ENCODE peak calls at places on chromosomes 12 and 14, in seven cellular contexts. X, C, W, Y, M, O and N are unnamed samples.

GRCh38 chr12:19239046-19239445 is 109.5 kb downstream of the PLEKHA5 start:
- DNase-seq in O (no peak), M (no peak), C (no peak), X (no peak), W (no peak), Y (no peak), N (no peak)

GRCh38 chr14:102029956-102030355 is 56.9 kb downstream of the HSP90AA1 start:
- DNase-seq in C (no peak), W (no peak), M (no peak), O (no peak), Y (no peak), X (no peak), N (no peak)

GRCh38 chr14:100634026-100634425 is 46.8 kb upstream of the BEGAIN start:
- DNase-seq in O (peak; percentile 15), Y (no peak), M (no peak), X (no peak), W (no peak), C (no peak), N (no peak)

GRCh38 chr14:97021001-97021400 is 223.8 kb downstream of the VRK1 start:
- DNase-seq in X (no peak), C (no peak), O (no peak), W (no peak), Y (no peak), M (peak; percentile 4), N (no peak)

GRCh38 chr12:16399110-16399509 is 51.7 kb downstream of the MGST1 start:
- DNase-seq in M (no peak), Y (no peak), O (no peak), C (no peak), W (no peak), X (no peak), N (no peak)

GRCh38 chr12:59055204-59055839 is 135.0 kb upstream of the LRIG3 start:
- DNase-seq in W (peak; percentile 55), C (no peak), M (peak; percentile 12), Y (no peak), X (no peak), O (no peak), N (no peak)

GRCh38 chr12:42156232-42156631 is 11.6 kb upstream of the GXYLT1 start:
- DNase-seq in C (no peak), Y (no peak), O (no peak), W (no peak), X (no peak), M (no peak), N (no peak)

GRCh38 chr14:95464524-95464923 is 51.9 kb downstream of the SYNE3 start:
- DNase-seq in W (no peak), M (no peak), Y (no peak), C (peak; percentile 16), O (no peak), X (no peak), N (no peak)

GRCh38 chr12:129971721-129972120 is 67.9 kb upstream of the TMEM132D start:
- DNase-seq in C (no peak), M (no peak), X (no peak), W (no peak), O (no peak), Y (no peak), N (no peak)

GRCh38 chr14:35385042-35385839 is 19.3 kb downstream of the NFKBIA start:
- DNase-seq in Y (no peak), W (peak; percentile 91), X (peak; percentile 87), C (no peak), O (peak; percentile 87), M (peak; percentile 77), N (no peak)

GRCh38 chr14:60226296-60226695 is 22.7 kb upstream of the PPM1A start:
- DNase-seq in Y (no peak), M (no peak), X (no peak), O (no peak), C (no peak), W (peak; percentile 19), N (no peak)

GRCh38 chr14:75559451-75560187 is 18.8 kb upstream of the FLVCR2 start:
- DNase-seq in W (peak; percentile 87), Y (no peak), C (no peak), M (peak; percentile 52), O (no peak), X (no peak), N (peak; percentile 97)

GRCh38 chr14:52248057-52248456 is 19.4 kb upstream of the PTGDR start:
- DNase-seq in X (no peak), M (no peak), W (no peak), Y (no peak), C (no peak), O (no peak), N (no peak)

GRCh38 chr12:6085841-6086240 is 38.6 kb downstream of the VWF start:
- DNase-seq in X (no peak), O (no peak), C (no peak), M (no peak), W (no peak), Y (no peak), N (no peak)

GRCh38 chr12:31570880-31571279 is 20.1 kb downstream of the DENND5B start:
- DNase-seq in C (no peak), Y (no peak), X (no peak), O (no peak), M (no peak), W (peak; percentile 40), N (no peak)

GRCh38 chr12:27013606-27014084 is 539 bp downstream of the TM7SF3 start:
- DNase-seq in W (peak; percentile 45), X (no peak), M (peak; percentile 43), O (no peak), Y (no peak), C (peak; percentile 49), N (no peak)

GRCh38 chr14:102517412-102518062 is 8.0 kb upstream of the ANKRD9 start:
- DNase-seq in M (no peak), Y (no peak), X (no peak), O (no peak), W (no peak), C (no peak), N (peak; percentile 68)

GRCh38 chr12:108611884-108612415 is 14.1 kb upstream of the TMEM119 start:
- DNase-seq in M (no peak), O (no peak), C (peak; percentile 64), X (no peak), Y (no peak), W (peak; percentile 64), N (no peak)

GRCh38 chr14:94681300-94682060 is 69.3 kb downstream of the SERPINA3 start:
- DNase-seq in X (no peak), O (no peak), W (peak; percentile 67), C (no peak), M (peak; percentile 63), Y (peak; percentile 57), N (peak; percentile 49)

GRCh38 chr12:51884676-51885229 is 3.1 kb upstream of the ANKRD33 start:
- DNase-seq in C (no peak), W (no peak), O (no peak), Y (peak; percentile 79), M (no peak), X (no peak), N (peak; percentile 7)

GRCh38 chr14:29392287-29392686 is 535.4 kb downstream of the PRKD1 start:
- DNase-seq in M (no peak), X (no peak), C (no peak), W (no peak), O (no peak), Y (no peak), N (no peak)

DNA sequence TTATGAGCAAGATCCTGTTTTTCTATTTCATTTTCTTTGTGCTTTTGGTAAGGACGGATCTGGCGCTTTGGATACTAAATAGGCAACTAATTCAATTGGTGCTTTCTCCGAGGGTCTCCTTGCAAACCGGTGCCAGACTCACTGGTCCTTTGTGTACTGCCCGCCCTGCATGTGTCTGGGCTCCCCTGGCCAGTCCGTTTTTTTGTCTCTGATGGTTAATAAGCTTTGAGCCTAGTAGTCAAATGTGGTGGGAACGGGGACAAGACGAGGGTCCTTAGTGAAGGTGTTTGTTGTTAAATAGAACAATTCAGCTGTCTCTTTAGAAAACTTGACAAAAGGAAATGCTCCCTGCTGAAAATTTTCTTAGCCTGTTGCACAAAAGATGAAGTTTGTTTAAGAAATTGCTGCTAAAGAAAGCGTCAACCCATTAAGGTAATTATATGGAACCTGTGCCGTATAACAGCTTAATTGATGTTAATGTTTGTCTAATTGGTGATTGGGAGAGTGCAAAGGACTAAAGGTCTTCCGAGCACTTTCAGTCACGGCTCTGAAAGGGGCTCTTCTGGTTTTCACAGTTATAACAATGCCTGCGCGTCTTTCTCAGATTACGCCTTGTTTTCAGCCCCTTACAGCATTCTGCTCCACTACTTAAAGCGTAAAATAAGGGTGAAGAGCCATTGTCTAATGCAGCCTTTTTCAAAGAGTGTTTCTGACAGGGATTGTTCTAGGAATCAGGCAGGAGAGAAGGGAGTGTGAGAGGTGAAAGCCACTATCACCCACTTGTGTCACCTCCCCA is 537.4 kb downstream of the PRKD1 start:
- DNase-seq in Y (no peak), W (peak; percentile 2), M (no peak), C (no peak), O (no peak), X (no peak), N (no peak)
- H3K4me3 ChIP-seq in Y (no peak overlapping the region), W (no peak overlapping the region), M (no peak overlapping the region), C (no peak overlapping the region), O (no peak overlapping the region), X (no peak overlapping the region), N (no peak overlapping the region)

GRCh38 chr12:124397807-124398577 is 103.1 kb downstream of the RFLNA start:
- DNase-seq in C (no peak), M (peak; percentile 68), W (peak; percentile 76), Y (no peak), X (no peak), O (peak; percentile 51), N (no peak)
- H3K4me1 ChIP-seq in C (no peaks in the 10 kb centered on the region), M (peaks cover 42% of the 10 kb centered on the region), W (peaks cover 2% of the 10 kb centered on the region), Y (no peaks in the 10 kb centered on the region), X (peaks cover 85% of the 10 kb centered on the region), O (no peaks in the 10 kb centered on the region), N (peaks cover 19% of the 10 kb centered on the region)

GRCh38 chr12:49652921-49653520 is 29.7 kb downstream of the PRPF40B start:
- DNase-seq in M (no peak), W (no peak), Y (no peak), C (no peak), X (no peak), O (no peak), N (no peak)
- H3K27me3 ChIP-seq in M (no peaks in the 10 kb centered on the region), W (no peaks in the 10 kb centered on the region), Y (no peaks in the 10 kb centered on the region), C (no peaks in the 10 kb centered on the region), X (no peaks in the 10 kb centered on the region), O (no peaks in the 10 kb centered on the region), N (no peaks in the 10 kb centered on the region)

GRCh38 chr12:54034784-54035310 is 2.0 kb downstream of the HOXC5 start:
- DNase-seq in M (no peak), O (no peak), W (no peak), Y (no peak), X (no peak), C (no peak), N (no peak)

GRCh38 chr12:54032627-54033100 is at the start of gene HOXC5:
- DNase-seq in X (peak; percentile 51), W (peak; percentile 72), Y (peak; percentile 83), M (peak; percentile 66), C (peak; percentile 64), O (peak; percentile 79), N (no peak)

GRCh38 chr12:54033106-54033979 is 493 bp downstream of the HOXC5 start:
- DNase-seq in Y (peak; percentile 83), X (no peak), C (no peak), W (no peak), O (no peak), M (no peak), N (no peak)

GRCh38 chr12:54035561-54036377 is 2.9 kb downstream of the HOXC5 start:
- DNase-seq in C (no peak), W (no peak), Y (no peak), M (no peak), X (no peak), O (no peak), N (no peak)

GRCh38 chr12:54033980-54034783 is 1.3 kb downstream of the HOXC5 start:
- DNase-seq in O (no peak), W (no peak), X (no peak), Y (peak; percentile 50), M (no peak), C (no peak), N (no peak)
- H3K4me3 ChIP-seq in O (peak overlapping the region; percentile 45), W (no peak overlapping the region), X (peak overlapping the region; percentile 50), Y (peak overlapping the region; percentile 52), M (no peak overlapping the region), C (peak overlapping the region; percentile 22), N (peak overlapping the region; percentile 34)

GRCh38 chr14:22563987-22564386 is 25.0 kb downstream of the DAD1 start:
- DNase-seq in M (no peak), O (no peak), W (no peak), X (no peak), C (no peak), Y (no peak), N (no peak)
- H3K4me1 ChIP-seq in M (peaks cover 48% of the 10 kb centered on the region), O (no peaks in the 10 kb centered on the region), W (peaks cover 26% of the 10 kb centered on the region), X (peaks cover 48% of the 10 kb centered on the region), C (peaks cover 96% of the 10 kb centered on the region), Y (peaks cover 80% of the 10 kb centered on the region), N (no peaks in the 10 kb centered on the region)